ENCODE peak calls at places on chromosomes 12 and 14, in five cellular contexts. O is heart right ventricle, Q is adrenal gland, A is left ventricle myocardium inferior, T is PC-3. X is an unnamed sample.

GRCh38 chr12:84912191-84913142 is at the start of gene SLC6A15:
- DNase-seq in O (no peak), Q (no peak), A (no peak), T (no peak), X (peak; percentile 55)

GRCh38 chr12:130153803-130154202 is 8.5 kb upstream of the FZD10 start:
- DNase-seq in O (no peak), Q (no peak), A (no peak), T (no peak), X (no peak)

GRCh38 chr12:130839770-130840355 is 813 bp upstream of the STX2 start:
- DNase-seq in O (no peak), Q (no peak), A (no peak), T (no peak), X (no peak)

GRCh38 chr12:52496590-52497071 is 3.6 kb upstream of the KRT6A start:
- DNase-seq in O (no peak), Q (no peak), A (no peak), T (peak; percentile 82), X (no peak)

GRCh38 chr12:115697341-115697740 is 580.2 kb downstream of the MED13L start:
- DNase-seq in O (no peak), Q (no peak), A (no peak), T (no peak), X (no peak)

GRCh38 chr12:4807116-4807783 is 87.0 kb downstream of the GALNT8 start:
- DNase-seq in O (no peak), Q (no peak), A (no peak), T (no peak), X (no peak)

GRCh38 chr12:125357561-125357960 is 292.3 kb downstream of the AACS start:
- DNase-seq in O (no peak), Q (no peak), A (no peak), T (no peak), X (no peak)

GRCh38 chr14:35050652-35051051 is 4.6 kb downstream of the FAM177A1 start:
- DNase-seq in O (peak; percentile 41), Q (peak; percentile 44), A (no peak), T (peak; percentile 75), X (no peak)

GRCh38 chr12:102912258-102912657 is 4.8 kb downstream of the PAH start:
- DNase-seq in O (no peak), Q (no peak), A (no peak), T (no peak), X (no peak)

GRCh38 chr12:95700316-95700785 is 90.2 kb downstream of the NTN4 start:
- DNase-seq in O (no peak), Q (peak; percentile 23), A (no peak), T (peak; percentile 84), X (no peak)

GRCh38 chr14:55094630-55095157 is 34.4 kb upstream of the LGALS3 start:
- DNase-seq in O (no peak), Q (no peak), A (no peak), T (peak; percentile 93), X (no peak)

GRCh38 chr14:105878125-105878524 is 351.7 kb downstream of the TMEM121 start:
- DNase-seq in O (no peak), Q (peak; percentile 4), A (peak; percentile 5), T (no peak), X (peak; percentile 34)

GRCh38 chr14:78530078-78530477 is 359.9 kb downstream of the NRXN3 start:
- DNase-seq in O (peak; percentile 14), Q (peak; percentile 7), A (no peak), T (peak; percentile 23), X (no peak)

GRCh38 chr12:133130808-133131128 is 341 bp downstream of the ZNF10 start:
- DNase-seq in O (peak; percentile 34), Q (peak; percentile 60), A (peak; percentile 26), T (no peak), X (peak; percentile 65)

GRCh38 chr12:2876431-2877046 is 435 bp downstream of the FOXM1 start:
- DNase-seq in O (no peak), Q (no peak), A (no peak), T (peak; percentile 20), X (no peak)

GRCh38 chr14:63383776-63384367 is 65.1 kb upstream of the GPHB5 start:
- DNase-seq in O (no peak), Q (no peak), A (no peak), T (no peak), X (no peak)

GRCh38 chr14:69571879-69572633 is 2.6 kb downstream of the CCDC177 start:
- DNase-seq in O (no peak), Q (peak; percentile 20), A (no peak), T (peak; percentile 33), X (peak; percentile 51)

GRCh38 chr12:6735448-6736191 is 11.8 kb downstream of the COPS7A start:
- DNase-seq in O (peak; percentile 52), Q (peak; percentile 68), A (peak; percentile 73), T (peak; percentile 63), X (peak; percentile 77)

GRCh38 chr12:115623764-115624334 is 653.6 kb downstream of the MED13L start:
- DNase-seq in O (peak; percentile 87), Q (no peak), A (peak; percentile 73), T (no peak), X (peak; percentile 50)

GRCh38 chr14:37223947-37224474 is 26.3 kb downstream of the MIPOL1 start:
- DNase-seq in O (no peak), Q (no peak), A (no peak), T (peak; percentile 89), X (no peak)

GRCh38 chr12:77645966-77646598 is 184.6 kb upstream of the NAV3 start:
- DNase-seq in O (no peak), Q (no peak), A (no peak), T (no peak), X (no peak)

GRCh38 chr12:52391618-52392002 is 6.2 kb upstream of the KRT84 start:
- DNase-seq in O (peak; percentile 68), Q (peak; percentile 82), A (peak; percentile 78), T (no peak), X (no peak)

GRCh38 chr12:28140404-28140803 is 49.9 kb upstream of the CCDC91 start:
- DNase-seq in O (no peak), Q (no peak), A (no peak), T (no peak), X (no peak)

GRCh38 chr12:124804011-124804621 is 59.5 kb downstream of the SCARB1 start:
- DNase-seq in O (no peak), Q (peak; percentile 87), A (no peak), T (peak; percentile 45), X (peak; percentile 67)

GRCh38 chr14:94935901-94936300 is 166.0 kb upstream of the GSC start:
- DNase-seq in O (no peak), Q (no peak), A (no peak), T (no peak), X (no peak)

GRCh38 chr14:23618415-23618988 is 17.7 kb upstream of the DHRS2 start:
- DNase-seq in O (no peak), Q (no peak), A (no peak), T (no peak), X (no peak)
- H3K27ac ChIP-seq in O (no peak overlapping the region), Q (no peak overlapping the region), A (no peak overlapping the region), T (no peak overlapping the region), X (no peak overlapping the region)

GRCh38 chr12:19058235-19059021 is 71.1 kb upstream of the PLEKHA5 start:
- DNase-seq in O (no peak), Q (peak; percentile 19), A (no peak), T (no peak), X (no peak)
- H3K27ac ChIP-seq in O (no peak overlapping the region), Q (no peak overlapping the region), A (no peak overlapping the region), T (no peak overlapping the region), X (no peak overlapping the region)

GRCh38 chr12:106137456-106138278 is 1.1 kb downstream of the NUAK1 start:
- DNase-seq in O (no peak), Q (no peak), A (no peak), T (no peak), X (no peak)
- H3K27ac ChIP-seq in O (peak overlapping the region; percentile 98), Q (peak overlapping the region; percentile 89), A (peak overlapping the region; percentile 98), T (no peak overlapping the region), X (peak overlapping the region; percentile 88)

GRCh38 chr14:99740411-99740810 is 52.8 kb upstream of the EML1 start:
- DNase-seq in O (peak; percentile 61), Q (no peak), A (peak; percentile 60), T (no peak), X (no peak)
- H3K27ac ChIP-seq in O (peak overlapping the region; percentile 97), Q (no peak overlapping the region), A (peak overlapping the region; percentile 94), T (no peak overlapping the region), X (no peak overlapping the region)

DNA sequence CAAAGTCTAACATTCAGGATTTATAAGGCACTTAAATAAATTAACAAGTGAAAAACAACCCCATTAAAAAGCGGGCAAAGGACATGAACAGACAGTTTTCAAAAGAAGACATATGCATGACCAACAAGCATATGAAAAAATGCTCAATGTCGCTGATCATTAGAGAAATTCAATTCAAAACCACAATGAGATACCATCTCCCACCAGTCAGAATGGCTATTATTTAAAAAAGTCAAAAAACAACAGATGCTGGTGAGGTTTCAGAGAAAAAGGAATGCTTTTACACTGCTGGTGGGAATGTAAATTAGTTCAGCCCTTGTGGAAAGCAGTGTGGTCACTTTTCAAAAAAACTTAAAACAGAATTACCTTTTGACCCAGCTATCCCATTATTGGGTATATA is 60.7 kb upstream of the BDKRB2 start:
- DNase-seq in O (no peak), Q (no peak), A (no peak), T (no peak), X (no peak)
- H3K27ac ChIP-seq in O (no peak overlapping the region), Q (no peak overlapping the region), A (no peak overlapping the region), T (no peak overlapping the region), X (no peak overlapping the region)

DNA sequence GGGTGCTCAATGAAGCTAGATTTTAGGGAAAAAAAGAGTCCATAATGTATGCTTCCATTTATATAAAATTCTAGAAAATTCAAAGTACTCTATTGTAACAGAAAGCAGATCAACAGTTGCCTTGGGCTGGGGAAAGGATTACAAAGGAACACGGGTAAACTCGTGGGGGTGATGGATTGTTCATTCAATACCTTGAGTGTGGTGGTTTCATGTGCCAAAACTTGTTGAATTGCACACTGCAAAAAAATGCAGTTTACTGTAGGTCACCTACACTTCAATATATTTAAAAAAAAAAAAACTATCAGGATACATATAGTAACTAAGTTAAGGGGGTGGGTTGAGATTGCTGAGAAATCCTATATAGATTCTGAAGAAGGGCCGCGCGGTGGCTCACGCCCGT is 33.6 kb downstream of the PAWR start:
- DNase-seq in O (no peak), Q (no peak), A (no peak), T (no peak), X (no peak)
- H3K27ac ChIP-seq in O (no peak overlapping the region), Q (no peak overlapping the region), A (no peak overlapping the region), T (no peak overlapping the region), X (no peak overlapping the region)

GRCh38 chr14:92539419-92539818 is 25.8 kb downstream of the RIN3 start:
- DNase-seq in O (no peak), Q (no peak), A (no peak), T (no peak), X (peak; percentile 20)
- H3K27ac ChIP-seq in O (peak overlapping the region; percentile 88), Q (peak overlapping the region; percentile 88), A (peak overlapping the region; percentile 91), T (no peak overlapping the region), X (peak overlapping the region; percentile 70)

X was measured in lower lobe of right lung.